ENCODE peak calls at places on chromosomes 1 and 21, in ten cellular contexts. B is PC-9, H is OCI-LY7, V is HCT116, F is H1, D is mesenchymal stem cell, T is mesendoderm, C is MM.1S, M is GM12878, W is fibroblast of lung. Y is an unnamed sample.
A peak's percentile ranks its signal among the peaks of the same experiment; 100 is the strongest.

GRCh38 chr1:160996195-160996594 is 24.8 kb downstream of the F11R start:
- DNase-seq in B (peak; percentile 91), H (no peak), V (peak; percentile 92), F (no peak), D (peak; percentile 13), T (no peak), C (no peak), M (no peak), W (peak; percentile 85), Y (no peak)

GRCh38 chr1:208003241-208003640 is 92.3 kb upstream of the CD34 start:
- DNase-seq in B (no peak), H (no peak), V (no peak), F (no peak), D (no peak), T (no peak), C (no peak), M (no peak), W (no peak), Y (no peak)

GRCh38 chr1:212981025-212981495 is 30.7 kb downstream of the VASH2 start:
- DNase-seq in B (no peak), H (no peak), V (no peak), F (no peak), D (no peak), T (no peak), C (no peak), M (no peak), W (no peak), Y (no peak)

GRCh38 chr1:30418426-30419245 is 304.7 kb downstream of the MATN1 start:
- DNase-seq in B (no peak), H (no peak), V (no peak), F (no peak), D (no peak), T (no peak), C (no peak), M (no peak), W (no peak), Y (no peak)

GRCh38 chr21:16563795-16564194 is 834.0 kb downstream of the USP25 start:
- DNase-seq in B (peak; percentile 93), H (no peak), V (no peak), F (peak; percentile 66), D (no peak), T (peak; percentile 92), C (no peak), M (no peak), W (peak; percentile 81), Y (no peak)

GRCh38 chr1:235229868-235230267 is 68.8 kb upstream of the RBM34 start:
- DNase-seq in B (no peak), H (no peak), V (no peak), F (no peak), D (no peak), T (no peak), C (no peak), M (no peak), W (no peak), Y (no peak)

GRCh38 chr1:77265180-77265579 is 16.6 kb upstream of the AK5 start:
- DNase-seq in B (no peak), H (no peak), V (no peak), F (no peak), D (no peak), T (peak; percentile 15), C (no peak), M (no peak), W (no peak), Y (no peak)

GRCh38 chr1:10271090-10271489 is 60.7 kb downstream of the KIF1B start:
- DNase-seq in B (no peak), H (no peak), V (no peak), F (no peak), D (no peak), T (no peak), C (no peak), M (no peak), W (no peak), Y (peak; percentile 54)

GRCh38 chr1:95957748-95958147 is 723.7 kb downstream of the RWDD3 start:
- DNase-seq in B (no peak), H (no peak), V (no peak), F (no peak), D (no peak), T (peak; percentile 35), C (no peak), M (no peak), W (peak; percentile 44), Y (no peak)

DNA sequence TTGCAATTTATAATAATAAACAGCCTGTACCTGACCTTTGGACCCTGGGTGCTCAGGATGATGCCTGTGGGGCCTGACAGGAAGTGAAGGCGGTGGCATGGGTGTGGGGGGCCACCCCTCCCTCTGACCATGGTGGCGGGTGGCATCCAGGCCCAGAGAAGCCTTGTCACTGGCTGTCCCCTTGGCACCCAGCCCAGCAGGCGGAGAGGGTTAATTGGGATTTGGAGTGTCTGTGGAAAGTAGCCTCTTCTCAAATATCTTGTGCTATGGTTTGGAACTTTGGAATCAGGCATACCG is 20.5 kb downstream of the SOX13 start:
- DNase-seq in B (no peak), H (no peak), V (no peak), F (no peak), D (no peak), T (no peak), C (no peak), M (no peak), W (no peak), Y (no peak)
- H3K4me2 ChIP-seq in B (no peak overlapping the region), H (no peak overlapping the region), V (peak overlapping the region; percentile 49), F (peak overlapping the region; percentile 62), D (no peak overlapping the region), T (no peak overlapping the region), C (no peak overlapping the region), M (no peak overlapping the region), W (no peak overlapping the region), Y (no peak overlapping the region)

GRCh38 chr1:15690317-15690716 is 6.2 kb downstream of the PLEKHM2 start:
- DNase-seq in B (no peak), H (no peak), V (no peak), F (no peak), D (no peak), T (no peak), C (no peak), M (no peak), W (no peak), Y (no peak)

GRCh38 chr1:15687446-15687845 is 3.3 kb downstream of the PLEKHM2 start:
- DNase-seq in B (no peak), H (no peak), V (no peak), F (no peak), D (no peak), T (no peak), C (no peak), M (no peak), W (no peak), Y (no peak)

GRCh38 chr1:15691434-15692032 is 7.4 kb downstream of the PLEKHM2 start:
- DNase-seq in B (no peak), H (no peak), V (no peak), F (no peak), D (peak; percentile 13), T (no peak), C (no peak), M (no peak), W (no peak), Y (no peak)

GRCh38 chr1:15693371-15693770 is 9.3 kb downstream of the PLEKHM2 start:
- DNase-seq in B (no peak), H (no peak), V (no peak), F (no peak), D (no peak), T (no peak), C (no peak), M (no peak), W (no peak), Y (no peak)

DNA sequence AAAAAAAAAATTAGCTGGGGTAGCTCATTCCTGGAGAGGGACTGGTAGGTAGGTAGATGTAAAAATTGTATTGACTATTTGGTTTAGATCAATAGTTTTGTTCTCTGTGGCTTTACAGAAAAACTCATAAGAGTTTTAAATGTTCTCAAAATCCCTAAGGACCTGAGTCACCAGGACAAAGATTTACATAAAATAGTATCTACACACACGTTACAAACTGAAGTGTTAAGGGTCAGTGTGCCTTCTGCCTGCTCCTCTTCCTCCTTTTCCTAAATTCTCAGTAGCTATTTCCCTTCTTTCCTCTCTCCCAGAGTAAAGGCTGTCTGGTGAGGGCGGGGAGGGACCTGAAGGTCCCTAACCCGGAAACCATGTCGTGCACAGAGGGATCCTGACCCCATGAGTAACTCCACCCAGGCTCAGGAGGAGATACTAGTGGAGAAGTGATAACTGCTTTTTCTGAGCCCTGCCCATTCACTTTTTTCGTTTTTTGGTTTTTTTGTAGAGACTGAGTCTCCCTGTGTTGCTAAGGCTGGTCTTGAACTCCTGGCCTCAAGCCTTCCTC is 8.1 kb downstream of the PLEKHM2 start:
- DNase-seq in B (no peak), H (no peak), V (no peak), F (no peak), D (peak; percentile 17), T (no peak), C (no peak), M (no peak), W (no peak), Y (no peak)
- H3K4me2 ChIP-seq in B (no peak overlapping the region), H (no peak overlapping the region), V (no peak overlapping the region), F (no peak overlapping the region), D (no peak overlapping the region), T (no peak overlapping the region), C (no peak overlapping the region), M (no peak overlapping the region), W (no peak overlapping the region), Y (no peak overlapping the region)

GRCh38 chr1:248926401-248927182 is 20.6 kb downstream of the PGBD2 start:
- DNase-seq in B (no peak), H (no peak), V (no peak), F (no peak), D (peak; percentile 93), T (no peak), C (no peak), M (no peak), W (peak; percentile 76), Y (no peak)
- H3K4me2 ChIP-seq in B (no peak overlapping the region), H (no peak overlapping the region), V (no peak overlapping the region), F (no peak overlapping the region), D (no peak overlapping the region), T (no peak overlapping the region), C (no peak overlapping the region), M (no peak overlapping the region), W (peak overlapping the region; percentile 44), Y (no peak overlapping the region)

GRCh38 chr1:226695335-226695900 is 43.7 kb downstream of the ITPKB start:
- DNase-seq in B (no peak), H (no peak), V (no peak), F (no peak), D (no peak), T (no peak), C (no peak), M (no peak), W (no peak), Y (no peak)

GRCh38 chr1:226696552-226696951 is 42.5 kb downstream of the ITPKB start:
- DNase-seq in B (no peak), H (no peak), V (no peak), F (no peak), D (peak; percentile 51), T (no peak), C (no peak), M (no peak), W (no peak), Y (no peak)

GRCh38 chr1:226698659-226699058 is 40.4 kb downstream of the ITPKB start:
- DNase-seq in B (no peak), H (no peak), V (no peak), F (no peak), D (no peak), T (no peak), C (no peak), M (no peak), W (no peak), Y (no peak)

GRCh38 chr1:226697608-226698544 is 41.2 kb downstream of the ITPKB start:
- DNase-seq in B (no peak), H (no peak), V (no peak), F (no peak), D (no peak), T (no peak), C (no peak), M (no peak), W (no peak), Y (no peak)

GRCh38 chr1:226697151-226697575 is 41.9 kb downstream of the ITPKB start:
- DNase-seq in B (peak; percentile 68), H (no peak), V (no peak), F (no peak), D (peak; percentile 42), T (no peak), C (no peak), M (peak; percentile 67), W (peak; percentile 82), Y (no peak)
- H3K4me2 ChIP-seq in B (no peak overlapping the region), H (peak overlapping the region; percentile 30), V (peak overlapping the region; percentile 34), F (no peak overlapping the region), D (no peak overlapping the region), T (no peak overlapping the region), C (no peak overlapping the region), M (peak overlapping the region; percentile 41), W (no peak overlapping the region), Y (no peak overlapping the region)

Y was measured in DND-41.